ENCODE peak calls at places on chromosomes 16 and 17, in five cellular contexts. W is A549; N is CD8-positive, alpha-beta memory T cell; T is heart right ventricle; K is HL-60. S is an unnamed sample.

GRCh38 chr16:8962393-8963009 is 1.2 kb downstream of the USP7 start:
- DNase-seq in W (no peak), N (peak), T (no peak), K (no peak), S (peak)

GRCh38 chr17:4381690-4382671 is 15.5 kb upstream of the UBE2G1 start:
- DNase-seq in W (no peak), N (no peak), T (no peak), K (no peak), S (no peak)

GRCh38 chr16:27414803-27415431 is 12.9 kb downstream of the IL21R start:
- DNase-seq in W (no peak), N (no peak), T (no peak), K (peak), S (no peak)

GRCh38 chr17:59840329-59840907 is 52.3 kb downstream of the TUBD1 start:
- DNase-seq in W (no peak), N (no peak), T (no peak), K (no peak), S (no peak)

GRCh38 chr17:62781826-62782225 is 26.3 kb downstream of the MARCHF10 start:
- DNase-seq in W (no peak), N (no peak), T (no peak), K (peak), S (no peak)

GRCh38 chr17:81328925-81329278 is 33.8 kb upstream of the SLC38A10 start:
- DNase-seq in W (peak), N (no peak), T (no peak), K (no peak), S (no peak)

GRCh38 chr16:278863-279366 is 1.5 kb upstream of the ARHGDIG start:
- DNase-seq in W (no peak), N (no peak), T (peak), K (peak), S (peak)

GRCh38 chr16:30992931-30993816 is 8.2 kb downstream of the HSD3B7 start:
- DNase-seq in W (no peak), N (no peak), T (no peak), K (peak), S (no peak)

GRCh38 chr17:79804856-79805696 is 8.2 kb upstream of the CBX8 start:
- DNase-seq in W (no peak), N (no peak), T (no peak), K (no peak), S (no peak)

GRCh38 chr17:37506678-37507077 is 17.0 kb downstream of the DUSP14 start:
- DNase-seq in W (peak), N (no peak), T (no peak), K (peak), S (peak)

GRCh38 chr16:84465154-84465553 is 39.3 kb downstream of the MEAK7 start:
- DNase-seq in W (no peak), N (no peak), T (no peak), K (no peak), S (no peak)

GRCh38 chr16:72137380-72138063 is 34.4 kb downstream of the PMFBP1 start:
- DNase-seq in W (no peak), N (no peak), T (no peak), K (no peak), S (no peak)

GRCh38 chr17:79038545-79039135 is 14.7 kb downstream of the C1QTNF1 start:
- DNase-seq in W (peak), N (no peak), T (no peak), K (no peak), S (no peak)

GRCh38 chr17:59327891-59328290 is 3.6 kb upstream of the YPEL2 start:
- DNase-seq in W (no peak), N (no peak), T (no peak), K (no peak), S (no peak)

GRCh38 chr16:49012961-49013726 is 268.5 kb downstream of the CBLN1 start:
- DNase-seq in W (no peak), N (no peak), T (peak), K (no peak), S (no peak)

GRCh38 chr17:52027620-52028019 is 130.9 kb downstream of the CA10 start:
- DNase-seq in W (no peak), N (no peak), T (no peak), K (no peak), S (no peak)

GRCh38 chr17:61326330-61326729 is 73.3 kb upstream of the TBX2 start:
- DNase-seq in W (no peak), N (no peak), T (no peak), K (no peak), S (no peak)

GRCh38 chr16:86889974-86890373 is 311.6 kb downstream of the FOXL1 start:
- DNase-seq in W (no peak), N (no peak), T (no peak), K (no peak), S (no peak)

GRCh38 chr17:58248955-58249269 is 10.5 kb downstream of the LPO start:
- DNase-seq in W (no peak), N (no peak), T (no peak), K (no peak), S (no peak)

GRCh38 chr17:80845863-80846671 is 145.6 kb upstream of the CHMP6 start:
- DNase-seq in W (no peak), N (no peak), T (no peak), K (no peak), S (no peak)

GRCh38 chr17:61660726-61661125 is 69.7 kb upstream of the NACA2 start:
- DNase-seq in W (no peak), N (no peak), T (no peak), K (no peak), S (no peak)

DNA sequence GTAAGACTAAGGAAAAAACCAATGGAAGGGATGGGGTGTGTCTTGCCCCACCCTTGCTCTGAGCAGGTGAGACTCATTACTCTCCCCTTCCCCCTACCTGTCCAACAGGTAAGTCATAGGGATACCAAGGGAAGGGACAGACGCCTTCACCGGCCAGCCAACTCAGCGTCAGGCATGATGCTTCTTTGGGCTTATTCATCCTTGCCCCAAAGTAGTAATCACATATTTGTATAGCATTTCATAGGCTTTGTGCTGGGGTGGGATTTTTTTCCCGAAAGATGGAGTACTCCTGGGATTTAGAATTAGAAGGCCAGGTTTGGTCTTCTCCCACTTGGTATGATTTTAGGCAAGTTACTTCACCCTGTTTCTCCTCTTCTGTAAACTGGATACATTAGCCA is 509 bp upstream of the JUP start:
- DNase-seq in W (no peak), N (no peak), T (no peak), K (no peak), S (no peak)
- H3K4me3 ChIP-seq in W (peak), N (no peak), T (no peak), K (no peak), S (no peak)

DNA sequence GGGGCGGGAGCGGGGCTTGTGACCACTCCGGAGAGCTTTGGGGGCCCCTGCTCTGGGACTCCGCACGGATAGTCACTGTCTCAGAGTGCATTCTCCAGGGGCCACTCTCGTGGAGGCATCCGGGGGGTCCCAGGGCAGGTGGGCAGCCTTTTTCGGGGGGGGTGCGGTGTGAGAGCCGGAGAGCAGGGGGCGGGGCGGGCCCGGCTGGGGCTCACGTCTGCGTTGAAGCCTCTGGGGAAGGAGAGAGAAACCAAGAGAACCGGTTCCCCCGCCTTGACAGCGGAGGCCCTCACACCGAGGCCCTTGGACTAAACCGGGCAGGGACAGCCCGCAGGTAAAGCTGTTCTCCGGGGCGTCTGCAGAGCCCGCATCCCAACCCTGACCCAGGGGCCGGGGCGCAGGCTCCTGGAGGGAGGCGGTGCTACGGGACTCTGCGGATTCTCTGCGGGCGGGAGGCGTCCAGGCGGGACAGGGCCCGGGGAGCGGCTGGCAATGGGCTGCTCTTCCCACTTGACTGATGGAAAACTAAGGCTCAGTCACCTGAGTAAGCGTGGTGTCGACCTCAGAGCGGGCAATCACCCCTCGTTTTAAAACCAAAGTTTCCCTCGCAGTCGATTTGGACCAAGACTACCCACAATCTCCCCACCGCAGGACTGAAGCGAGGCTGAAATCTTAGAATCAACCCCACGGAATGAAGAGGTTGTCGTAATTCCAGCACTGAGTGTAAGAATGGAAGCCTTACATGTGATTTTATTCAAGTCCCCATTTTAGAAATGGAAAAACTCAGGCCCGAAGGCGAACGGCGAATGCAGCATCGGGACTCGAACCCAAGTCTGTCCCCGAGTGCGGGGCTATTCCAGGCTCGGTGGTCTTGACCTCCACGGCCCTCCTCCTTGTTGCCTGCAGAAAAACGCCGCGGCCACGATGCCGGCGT is 49.6 kb upstream of the AMZ2 start:
- DNase-seq in W (peak), N (no peak), T (no peak), K (no peak), S (no peak)
- H3K4me3 ChIP-seq in W (peak), N (peak), T (peak), K (no peak), S (no peak)

GRCh38 chr17:19457046-19457445 is 46.0 kb downstream of the RNF112 start:
- DNase-seq in W (no peak), N (no peak), T (no peak), K (no peak), S (no peak)

GRCh38 chr17:19460695-19461094 is 49.7 kb downstream of the RNF112 start:
- DNase-seq in W (no peak), N (no peak), T (no peak), K (no peak), S (no peak)

GRCh38 chr17:19456016-19456927 is 45.2 kb downstream of the RNF112 start:
- DNase-seq in W (no peak), N (no peak), T (no peak), K (no peak), S (no peak)

GRCh38 chr17:19461139-19461538 is 50.1 kb downstream of the RNF112 start:
- DNase-seq in W (no peak), N (no peak), T (no peak), K (no peak), S (peak)

GRCh38 chr17:19457830-19458271 is 46.8 kb downstream of the RNF112 start:
- DNase-seq in W (no peak), N (no peak), T (no peak), K (no peak), S (no peak)
- H3K4me3 ChIP-seq in W (no peak), N (no peak), T (no peak), K (no peak), S (no peak)

GRCh38 chr17:50710650-50711049 is 2.9 kb upstream of the ANKRD40 start:
- DNase-seq in W (no peak), N (no peak), T (no peak), K (no peak), S (no peak)

GRCh38 chr17:50708050-50709000 is 611 bp upstream of the ANKRD40 start:
- DNase-seq in W (no peak), N (no peak), T (no peak), K (peak), S (peak)

GRCh38 chr17:50703162-50703561 is 4.6 kb downstream of the ANKRD40 start:
- DNase-seq in W (no peak), N (no peak), T (no peak), K (no peak), S (no peak)

GRCh38 chr17:50710025-50710424 is 2.3 kb upstream of the ANKRD40 start:
- DNase-seq in W (no peak), N (no peak), T (no peak), K (no peak), S (no peak)

GRCh38 chr17:50707296-50708049 is at the start of gene ANKRD40:
- DNase-seq in W (peak), N (peak), T (peak), K (peak), S (peak)
- H3K4me3 ChIP-seq in W (peak), N (peak), T (peak), K (peak), S (peak)

DNA sequence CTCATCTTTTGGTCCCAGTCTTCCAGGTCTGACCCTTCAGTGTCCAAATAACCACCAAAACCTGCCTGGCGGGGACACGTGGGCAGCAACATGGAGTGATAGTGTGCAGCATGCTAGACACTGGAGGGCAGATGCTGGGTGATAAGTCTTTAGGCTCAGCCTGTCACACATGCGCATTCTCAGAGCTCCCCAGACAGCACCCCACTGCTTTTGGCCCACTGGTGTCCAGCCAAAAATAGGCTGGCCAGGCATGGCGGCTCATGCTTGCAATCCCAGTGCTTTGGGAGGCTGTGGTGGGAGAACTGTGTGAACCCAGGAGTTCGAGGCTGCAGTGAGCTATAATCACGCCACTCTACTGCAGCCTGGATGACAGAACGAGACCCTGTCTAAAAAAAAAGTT is 12.3 kb downstream of the GINS2 start:
- DNase-seq in W (no peak), N (no peak), T (no peak), K (no peak), S (no peak)
- H3K4me3 ChIP-seq in W (no peak), N (no peak), T (no peak), K (no peak), S (no peak)

GRCh38 chr16:66295191-66295590 is 71.3 kb upstream of the CDH5 start:
- DNase-seq in W (no peak), N (no peak), T (no peak), K (no peak), S (no peak)

GRCh38 chr16:66293932-66294331 is 72.6 kb upstream of the CDH5 start:
- DNase-seq in W (no peak), N (no peak), T (no peak), K (no peak), S (no peak)

GRCh38 chr16:66293207-66293735 is 73.2 kb upstream of the CDH5 start:
- DNase-seq in W (no peak), N (no peak), T (no peak), K (no peak), S (no peak)

GRCh38 chr16:66295761-66296546 is 70.5 kb upstream of the CDH5 start:
- DNase-seq in W (no peak), N (no peak), T (no peak), K (no peak), S (no peak)

GRCh38 chr16:66294507-66294906 is 72.0 kb upstream of the CDH5 start:
- DNase-seq in W (no peak), N (no peak), T (no peak), K (no peak), S (no peak)
- H3K4me3 ChIP-seq in W (no peak), N (no peak), T (no peak), K (no peak), S (no peak)